ENCODE peak calls at places on chromosomes 16 and 17, in nine cellular contexts. Z is activated CD8-positive, alpha-beta T cell treated with anti-CD3 and anti-CD28 coated beads, Interleukin-2, amount 10 ng/mL, durations not matched to agents 7 days and 5 days; U is lung; D is natural killer cell; E is mucosa of descending colon; T is activated T-cell treated with anti-CD3 and anti-CD28 coated beads, Interleukin-2, amount 50 U/mL, for 4 hours; I is activated naive CD8-positive, alpha-beta T cell treated with anti-CD3 and anti-CD28 coated beads, Interleukin-2, amount 50 U/mL, for 24 hours; W is left colon; H is naive thymus-derived CD8-positive, alpha-beta T cell. J is an unnamed sample.
A peak's percentile ranks its signal among the peaks of the same experiment; 100 is the strongest.

GRCh38 chr17:9258115-9259020 is 237.1 kb downstream of the NTN1 start:
- ATAC-seq in Z (no peak), U (no peak), D (no peak), E (no peak), T (no peak), I (peak; percentile 85), W (no peak), H (no peak), J (peak; percentile 43)

GRCh38 chr17:1004769-1005295 is 7.9 kb downstream of the TIMM22 start:
- ATAC-seq in Z (no peak), U (no peak), D (no peak), E (no peak), T (no peak), I (no peak), W (no peak), H (no peak), J (no peak)

GRCh38 chr17:27651411-27652345 is 20.7 kb downstream of the LGALS9 start:
- ATAC-seq in Z (peak; percentile 64), U (peak; percentile 63), D (peak; percentile 88), E (peak; percentile 60), T (peak; percentile 65), I (no peak), W (peak; percentile 27), H (peak; percentile 59), J (peak; percentile 60)

GRCh38 chr16:69131167-69131748 is 1.1 kb downstream of the CHTF8 start:
- ATAC-seq in Z (no peak), U (peak; percentile 10), D (no peak), E (peak; percentile 1), T (no peak), I (no peak), W (peak; percentile 12), H (no peak), J (no peak)

GRCh38 chr17:74750327-74751069 is 2.1 kb downstream of the NHERF1 start:
- ATAC-seq in Z (no peak), U (no peak), D (no peak), E (peak; percentile 19), T (no peak), I (no peak), W (peak; percentile 50), H (no peak), J (no peak)

GRCh38 chr17:43983515-43984411 is 20.7 kb upstream of the NAGS start:
- ATAC-seq in Z (peak; percentile 75), U (peak; percentile 41), D (no peak), E (peak; percentile 89), T (peak; percentile 57), I (no peak), W (peak; percentile 94), H (peak; percentile 68), J (peak; percentile 3)

GRCh38 chr17:39606434-39607056 is 1.2 kb downstream of the NEUROD2 start:
- ATAC-seq in Z (no peak), U (no peak), D (no peak), E (peak; percentile 32), T (peak; percentile 31), I (no peak), W (peak; percentile 60), H (peak; percentile 11), J (no peak)

GRCh38 chr17:67477687-67478086 is 100.6 kb downstream of the PITPNC1 start:
- ATAC-seq in Z (peak; percentile 59), U (no peak), D (peak; percentile 63), E (peak; percentile 44), T (peak; percentile 83), I (peak; percentile 90), W (no peak), H (peak; percentile 36), J (peak; percentile 86)

GRCh38 chr16:9713907-9714306 is 468.3 kb downstream of the GRIN2A start:
- ATAC-seq in Z (no peak), U (no peak), D (no peak), E (no peak), T (no peak), I (no peak), W (no peak), H (no peak), J (no peak)

GRCh38 chr17:79305831-79306687 is 231.4 kb downstream of the ENGASE start:
- ATAC-seq in Z (no peak), U (no peak), D (no peak), E (no peak), T (no peak), I (no peak), W (no peak), H (no peak), J (no peak)

GRCh38 chr17:61495161-61495857 is 43.1 kb downstream of the TBX4 start:
- ATAC-seq in Z (no peak), U (no peak), D (no peak), E (no peak), T (no peak), I (no peak), W (no peak), H (no peak), J (peak; percentile 80)

GRCh38 chr16:10678655-10679054 is 16.1 kb downstream of the TEKT5 start:
- ATAC-seq in Z (no peak), U (no peak), D (no peak), E (no peak), T (no peak), I (no peak), W (no peak), H (no peak), J (no peak)

GRCh38 chr17:7587420-7587786 is 2.5 kb downstream of the SOX15 start:
- ATAC-seq in Z (no peak), U (no peak), D (no peak), E (no peak), T (no peak), I (no peak), W (no peak), H (no peak), J (no peak)

GRCh38 chr17:9977175-9977574 is 72.1 kb upstream of the RCVRN start:
- ATAC-seq in Z (no peak), U (no peak), D (peak; percentile 56), E (peak; percentile 24), T (no peak), I (peak; percentile 61), W (no peak), H (no peak), J (peak; percentile 21)

J was measured in activated T-helper 17 cell treated with anti-CD3 and anti-CD28 coated beads, Interleukin-2, amount 50 U/mL, for 72 hours.